ENCODE peak calls at places on chromosomes 4 and X, in ten cellular contexts. V is stimulated activated CD8-positive, alpha-beta memory T cell treated with anti-CD3 and anti-CD28 coated beads, Interleukin-15, amount 100 ng/mL, for 1 hour; I is GM10248; S is dorsolateral prefrontal cortex; D is GM23248; Q is RWPE1; J is HFFc6; K is T-helper 22 cell; H is T-helper 2 cell; Y is activated naive CD4-positive, alpha-beta T cell treated with anti-CD3 and anti-CD28 coated beads, Interleukin-2, amount 50 U/mL, for 72 hours. W is an unnamed sample.

GRCh38 chrX:57929373-57929772 is 19.1 kb upstream of the ZXDA start:
- DNase-seq in Y (no peak), V (no peak), D (peak), I (no peak), S (no peak), K (no peak), J (peak), H (no peak), Q (no peak), W (peak)

GRCh38 chr4:26214994-26215393 is 105.8 kb upstream of the RBPJ start:
- DNase-seq in D (no peak), I (no peak), K (no peak), H (no peak), V (no peak), Q (no peak), S (no peak), Y (no peak), J (no peak), W (no peak)

GRCh38 chrX:135974279-135974856 is 580 bp upstream of the MMGT1 start:
- DNase-seq in J (peak), Y (peak), H (peak), D (no peak), V (peak), Q (no peak), S (peak), I (peak), K (peak), W (peak)

GRCh38 chr4:142467086-142467485 is 379.0 kb downstream of the INPP4B start:
- DNase-seq in J (no peak), I (no peak), H (no peak), K (no peak), S (no peak), Y (no peak), Q (no peak), D (no peak), V (no peak), W (no peak)

GRCh38 chr4:162115323-162115722 is 48.5 kb downstream of the FSTL5 start:
- DNase-seq in Y (no peak), S (no peak), D (no peak), Q (no peak), H (no peak), J (no peak), I (no peak), V (no peak), K (no peak), W (peak)

GRCh38 chrX:39759526-39760224 is 338.1 kb downstream of the BCOR start:
- DNase-seq in V (no peak), D (peak), K (no peak), J (no peak), Y (no peak), I (no peak), Q (no peak), H (no peak), S (no peak), W (peak)

GRCh38 chr4:5752803-5753184 is 41.8 kb downstream of the EVC start:
- DNase-seq in I (no peak), H (no peak), Q (no peak), K (no peak), Y (no peak), D (no peak), S (no peak), J (no peak), V (no peak), W (no peak)

GRCh38 chr4:80307183-80307735 is 28.3 kb upstream of the CFAP299 start:
- DNase-seq in V (no peak), Q (peak), S (no peak), K (no peak), H (no peak), D (peak), I (no peak), Y (no peak), J (no peak), W (no peak)

GRCh38 chr4:186760576-186760975 is 36.9 kb upstream of the FAT1 start:
- DNase-seq in D (peak), S (no peak), V (no peak), J (peak), H (no peak), I (no peak), Y (no peak), K (no peak), Q (peak), W (no peak)

GRCh38 chrX:136467321-136467720 is 20.4 kb upstream of the BRS3 start:
- DNase-seq in Q (no peak), K (no peak), H (no peak), Y (no peak), D (no peak), S (no peak), I (no peak), V (no peak), J (no peak), W (no peak)

GRCh38 chrX:130770615-130771014 is 132.4 kb downstream of the ENOX2 start:
- DNase-seq in J (peak), V (no peak), Y (no peak), H (no peak), S (no peak), D (peak), I (no peak), Q (peak), K (no peak), W (no peak)

GRCh38 chrX:133258481-133258880 is 40.3 kb upstream of the TFDP3 start:
- DNase-seq in J (no peak), I (no peak), S (no peak), D (peak), V (no peak), K (no peak), Q (no peak), Y (no peak), H (no peak), W (no peak)

W was measured in retina.